ENCODE peak calls at places on chromosome 10, in five cellular contexts. One of them, this sample, is unnamed.

GRCh38 chr10:6423004-6423403 is 157.1 kb downstream of the PRKCQ start:
- DNase-seq in B cell: no peak
- DNase-seq in kidney epithelial cell: no peak
- DNase-seq in SK-N-MC: no peak
- DNase-seq in amniotic stem cell: peak
- DNase-seq in this sample: no peak

GRCh38 chr10:131776496-131776895 is 124.3 kb upstream of the PPP2R2D start:
- DNase-seq in B cell: no peak
- DNase-seq in kidney epithelial cell: no peak
- DNase-seq in SK-N-MC: no peak
- DNase-seq in amniotic stem cell: no peak
- DNase-seq in this sample: no peak

GRCh38 chr10:117005454-117006055 is 568 bp upstream of the SHTN1 start:
- DNase-seq in B cell: no peak
- DNase-seq in kidney epithelial cell: no peak
- DNase-seq in SK-N-MC: no peak
- DNase-seq in amniotic stem cell: no peak
- DNase-seq in this sample: peak

GRCh38 chr10:78909268-78909667 is 159.5 kb upstream of the ZMIZ1 start:
- DNase-seq in B cell: no peak
- DNase-seq in kidney epithelial cell: no peak
- DNase-seq in SK-N-MC: no peak
- DNase-seq in amniotic stem cell: no peak
- DNase-seq in this sample: no peak

GRCh38 chr10:61586829-61587228 is 75.9 kb upstream of the CABCOCO1 start:
- DNase-seq in B cell: no peak
- DNase-seq in kidney epithelial cell: no peak
- DNase-seq in SK-N-MC: no peak
- DNase-seq in amniotic stem cell: no peak
- DNase-seq in this sample: no peak

GRCh38 chr10:94983555-94983954 is 45.1 kb downstream of the CYP2C9 start:
- DNase-seq in B cell: no peak
- DNase-seq in kidney epithelial cell: no peak
- DNase-seq in SK-N-MC: no peak
- DNase-seq in amniotic stem cell: no peak
- DNase-seq in this sample: no peak

GRCh38 chr10:128071417-128071782 is 54.8 kb downstream of the MKI67 start:
- DNase-seq in B cell: no peak
- DNase-seq in kidney epithelial cell: no peak
- DNase-seq in SK-N-MC: no peak
- DNase-seq in amniotic stem cell: no peak
- DNase-seq in this sample: no peak

GRCh38 chr10:133396035-133396624 is 2.2 kb downstream of the MTG1 start:
- DNase-seq in B cell: no peak
- DNase-seq in kidney epithelial cell: no peak
- DNase-seq in SK-N-MC: no peak
- DNase-seq in amniotic stem cell: no peak
- DNase-seq in this sample: no peak

GRCh38 chr10:43125274-43125845 is 12.9 kb upstream of the CSGALNACT2 start:
- DNase-seq in B cell: peak
- DNase-seq in kidney epithelial cell: no peak
- DNase-seq in SK-N-MC: no peak
- DNase-seq in amniotic stem cell: no peak
- DNase-seq in this sample: no peak

GRCh38 chr10:33344676-33345075 is 10.2 kb upstream of the NRP1 start:
- DNase-seq in B cell: no peak
- DNase-seq in kidney epithelial cell: no peak
- DNase-seq in SK-N-MC: no peak
- DNase-seq in amniotic stem cell: no peak
- DNase-seq in this sample: no peak

GRCh38 chr10:101559596-101560292 is 28.3 kb downstream of the POLL start:
- DNase-seq in B cell: no peak
- DNase-seq in kidney epithelial cell: no peak
- DNase-seq in SK-N-MC: no peak
- DNase-seq in amniotic stem cell: no peak
- DNase-seq in this sample: no peak

GRCh38 chr10:30365278-30365677 is 16.2 kb upstream of the MTPAP start:
- DNase-seq in B cell: no peak
- DNase-seq in kidney epithelial cell: no peak
- DNase-seq in SK-N-MC: no peak
- DNase-seq in amniotic stem cell: no peak
- DNase-seq in this sample: no peak